ENCODE peak calls at places on chromosomes 4 and X, in four cellular contexts. One of them, this sample, is unnamed.

GRCh38 chr4:95050980-95051688 is 293.4 kb downstream of the BMPR1B start:
- DNase-seq in IMR-90: no peak
- DNase-seq in H1: no peak
- DNase-seq in mesendoderm: peak
- DNase-seq in this sample: peak

GRCh38 chrX:133921764-133922389 is 63.5 kb downstream of the GPC3 start:
- DNase-seq in H1: peak
- DNase-seq in mesendoderm: peak
- DNase-seq in IMR-90: peak
- DNase-seq in this sample: peak

GRCh38 chr4:69522554-69522953 is 26.8 kb upstream of the UGT2B4 start:
- DNase-seq in IMR-90: no peak
- DNase-seq in mesendoderm: no peak
- DNase-seq in H1: no peak
- DNase-seq in this sample: no peak

GRCh38 chr4:83535945-83536648 is at the start of gene GPAT3:
- DNase-seq in IMR-90: peak
- DNase-seq in H1: peak
- DNase-seq in mesendoderm: peak
- DNase-seq in this sample: peak

GRCh38 chr4:104494161-104494560 is 533 bp downstream of the CXXC4 start:
- DNase-seq in mesendoderm: no peak
- DNase-seq in IMR-90: no peak
- DNase-seq in H1: no peak
- DNase-seq in this sample: no peak

GRCh38 chr4:163484906-163485305 is 9.6 kb upstream of the TMA16 start:
- DNase-seq in IMR-90: peak
- DNase-seq in H1: peak
- DNase-seq in mesendoderm: peak
- DNase-seq in this sample: peak

GRCh38 chr4:104677122-104677521 is 182.4 kb upstream of the CXXC4 start:
- DNase-seq in H1: no peak
- DNase-seq in mesendoderm: peak
- DNase-seq in IMR-90: no peak
- DNase-seq in this sample: peak

GRCh38 chrX:147537172-147537571 is 374.5 kb upstream of the FMR1 start:
- DNase-seq in mesendoderm: no peak
- DNase-seq in IMR-90: no peak
- DNase-seq in H1: no peak
- DNase-seq in this sample: no peak

GRCh38 chr4:58606303-58606702 is 1496.1 kb upstream of the IGFBP7 start:
- DNase-seq in mesendoderm: no peak
- DNase-seq in IMR-90: no peak
- DNase-seq in H1: no peak
- DNase-seq in this sample: no peak

GRCh38 chr4:5224340-5224739 is 173.1 kb downstream of the STK32B start:
- DNase-seq in mesendoderm: peak
- DNase-seq in IMR-90: peak
- DNase-seq in H1: no peak
- DNase-seq in this sample: no peak

GRCh38 chr4:109432676-109433075 is 939 bp upstream of the SEC24B start:
- DNase-seq in H1: no peak
- DNase-seq in IMR-90: peak
- DNase-seq in mesendoderm: peak
- DNase-seq in this sample: no peak

GRCh38 chr4:174381419-174381818 is 97.7 kb downstream of the CEP44 start:
- DNase-seq in H1: no peak
- DNase-seq in IMR-90: no peak
- DNase-seq in mesendoderm: no peak
- DNase-seq in this sample: no peak

GRCh38 chr4:163332526-163333405 is at the start of gene NPY1R:
- DNase-seq in H1: peak
- DNase-seq in IMR-90: peak
- DNase-seq in mesendoderm: peak
- DNase-seq in this sample: peak

GRCh38 chrX:12076046-12076445 is 62.2 kb upstream of the FRMPD4 start:
- DNase-seq in IMR-90: peak
- DNase-seq in H1: no peak
- DNase-seq in mesendoderm: peak
- DNase-seq in this sample: no peak

GRCh38 chr4:44638091-44638490 is 13.3 kb downstream of the YIPF7 start:
- DNase-seq in IMR-90: no peak
- DNase-seq in H1: no peak
- DNase-seq in mesendoderm: no peak
- DNase-seq in this sample: no peak

GRCh38 chr4:18934197-18934596 is 912.6 kb upstream of the LCORL start:
- DNase-seq in H1: no peak
- DNase-seq in IMR-90: no peak
- DNase-seq in mesendoderm: peak
- DNase-seq in this sample: no peak

GRCh38 chr4:109873791-109874514 is 26.0 kb downstream of the LRIT3 start:
- DNase-seq in IMR-90: peak
- DNase-seq in H1: no peak
- DNase-seq in mesendoderm: no peak
- DNase-seq in this sample: no peak

GRCh38 chr4:75902352-75902751 is at the start of gene PPEF2:
- DNase-seq in IMR-90: no peak
- DNase-seq in mesendoderm: no peak
- DNase-seq in H1: no peak
- DNase-seq in this sample: no peak

GRCh38 chr4:13654158-13654797 is 26.8 kb upstream of the BOD1L1 start:
- DNase-seq in IMR-90: peak
- DNase-seq in H1: peak
- DNase-seq in mesendoderm: peak
- DNase-seq in this sample: peak

GRCh38 chr4:77600521-77601451 is 4.8 kb upstream of the CXCL13 start:
- DNase-seq in mesendoderm: peak
- DNase-seq in H1: no peak
- DNase-seq in IMR-90: peak
- DNase-seq in this sample: peak

GRCh38 chrX:139049455-139049854 is 337.9 kb upstream of the FGF13 start:
- DNase-seq in IMR-90: no peak
- DNase-seq in H1: no peak
- DNase-seq in mesendoderm: peak
- DNase-seq in this sample: no peak

GRCh38 chr4:1956631-1957030 is 52.1 kb downstream of the NELFA start:
- DNase-seq in IMR-90: no peak
- DNase-seq in mesendoderm: no peak
- DNase-seq in H1: no peak
- DNase-seq in this sample: no peak
- H3K56ac ChIP-seq in IMR-90: no peak
- H3K56ac ChIP-seq in mesendoderm: no peak
- H3K56ac ChIP-seq in H1: no peak
- H3K56ac ChIP-seq in this sample: no peak

GRCh38 chrX:136170109-136170800 is 22.9 kb downstream of the FHL1 start:
- DNase-seq in H1: no peak
- DNase-seq in IMR-90: peak
- DNase-seq in mesendoderm: peak
- DNase-seq in this sample: no peak
- H3K4me2 ChIP-seq in H1: no peak
- H3K4me2 ChIP-seq in IMR-90: peak
- H3K4me2 ChIP-seq in mesendoderm: no peak
- H3K4me2 ChIP-seq in this sample: no peak

GRCh38 chrX:45229348-45229747 is 28.7 kb upstream of the DIPK2B start:
- DNase-seq in IMR-90: no peak
- DNase-seq in mesendoderm: no peak
- DNase-seq in H1: no peak
- DNase-seq in this sample: no peak
- H3K56ac ChIP-seq in IMR-90: no peak
- H3K56ac ChIP-seq in mesendoderm: no peak
- H3K56ac ChIP-seq in H1: no peak
- H3K56ac ChIP-seq in this sample: no peak

GRCh38 chr4:123325241-123325681 is 71.3 kb upstream of the SPRY1 start:
- DNase-seq in IMR-90: no peak
- DNase-seq in mesendoderm: peak
- DNase-seq in H1: no peak
- DNase-seq in this sample: no peak
- H3K4me2 ChIP-seq in IMR-90: no peak
- H3K4me2 ChIP-seq in mesendoderm: no peak
- H3K4me2 ChIP-seq in H1: no peak
- H3K4me2 ChIP-seq in this sample: no peak

DNA sequence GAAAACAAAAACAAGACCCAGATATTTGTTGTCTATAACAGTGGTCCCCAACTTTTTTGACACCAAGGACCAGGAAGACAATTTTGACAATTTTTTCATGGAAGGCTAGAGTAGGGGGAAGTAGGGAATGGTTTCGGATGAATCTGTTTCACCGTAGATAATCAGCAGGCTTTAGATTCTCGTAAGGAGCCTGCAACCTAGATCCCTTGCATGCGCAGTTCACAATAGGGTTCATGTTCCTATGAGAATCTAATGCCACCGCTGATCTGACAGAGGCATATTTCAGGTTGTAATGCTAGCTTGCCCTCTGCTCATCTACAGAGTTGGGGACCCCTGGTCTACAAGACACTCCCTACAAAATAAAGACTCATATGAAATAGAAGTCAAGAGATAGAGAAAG is 229.8 kb downstream of the NDST4 start:
- DNase-seq in H1: no peak
- DNase-seq in mesendoderm: no peak
- DNase-seq in IMR-90: no peak
- DNase-seq in this sample: no peak
- H3K56ac ChIP-seq in H1: no peak
- H3K56ac ChIP-seq in mesendoderm: no peak
- H3K56ac ChIP-seq in IMR-90: no peak
- H3K56ac ChIP-seq in this sample: no peak

GRCh38 chr4:153099391-153100140 is 104.7 kb upstream of the TRIM2 start:
- DNase-seq in mesendoderm: no peak
- DNase-seq in IMR-90: no peak
- DNase-seq in H1: no peak
- DNase-seq in this sample: no peak
- H3K4me2 ChIP-seq in mesendoderm: no peak
- H3K4me2 ChIP-seq in IMR-90: no peak
- H3K4me2 ChIP-seq in H1: no peak
- H3K4me2 ChIP-seq in this sample: no peak

DNA sequence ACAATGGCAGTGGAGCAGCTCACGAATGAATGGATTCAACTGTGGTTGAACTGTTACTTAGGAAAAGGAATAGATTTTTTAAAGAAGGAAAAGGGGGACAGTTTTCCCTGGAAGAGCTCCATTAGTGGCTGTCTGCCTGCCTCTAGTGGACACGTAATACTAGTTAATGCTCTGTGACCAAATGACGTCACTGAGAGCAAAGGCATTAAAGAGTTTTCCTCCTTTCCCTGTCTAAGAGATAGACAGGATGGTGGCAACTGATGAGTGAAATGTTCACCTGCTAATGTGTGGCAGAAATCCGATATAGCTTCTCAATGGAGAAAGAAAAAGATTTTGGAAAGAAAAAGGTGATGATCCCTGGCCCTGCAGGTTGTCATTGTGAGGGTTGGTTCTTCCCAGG is 52.3 kb upstream of the SCML1 start:
- DNase-seq in mesendoderm: no peak
- DNase-seq in IMR-90: no peak
- DNase-seq in H1: no peak
- DNase-seq in this sample: no peak
- H3K56ac ChIP-seq in mesendoderm: no peak
- H3K56ac ChIP-seq in IMR-90: no peak
- H3K56ac ChIP-seq in H1: no peak
- H3K56ac ChIP-seq in this sample: no peak

DNA sequence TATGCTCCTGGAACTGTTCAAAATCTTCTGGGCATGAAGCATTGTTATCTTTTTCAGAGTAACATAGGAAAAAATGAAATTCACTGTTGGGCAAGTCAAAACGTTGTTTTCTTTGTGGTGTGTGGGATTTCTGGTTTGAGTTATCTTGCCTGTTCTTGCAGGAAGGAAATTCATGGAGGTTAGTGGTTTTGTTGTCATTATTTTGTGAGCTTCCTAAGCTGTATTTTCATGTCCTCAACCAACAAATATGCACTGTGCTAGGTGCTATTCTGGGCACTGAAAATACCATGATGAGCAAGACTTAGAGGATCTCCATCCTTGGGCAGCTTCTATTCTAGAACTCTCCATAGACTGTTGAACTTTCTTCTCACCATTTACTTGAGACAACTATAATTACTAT is 16.9 kb downstream of the SPINK2 start:
- DNase-seq in mesendoderm: no peak
- DNase-seq in IMR-90: peak
- DNase-seq in H1: no peak
- DNase-seq in this sample: no peak
- H3K4me2 ChIP-seq in mesendoderm: no peak
- H3K4me2 ChIP-seq in IMR-90: no peak
- H3K4me2 ChIP-seq in H1: no peak
- H3K4me2 ChIP-seq in this sample: no peak

GRCh38 chr4:123349401-123350190 is 47.0 kb upstream of the SPRY1 start:
- DNase-seq in H1: no peak
- DNase-seq in IMR-90: no peak
- DNase-seq in mesendoderm: peak
- DNase-seq in this sample: no peak
- H3K56ac ChIP-seq in H1: no peak
- H3K56ac ChIP-seq in IMR-90: no peak
- H3K56ac ChIP-seq in mesendoderm: peak
- H3K56ac ChIP-seq in this sample: no peak